ENCODE peak calls at places on chromosome 10, in eight cellular contexts. E, G, Q, U, W, F, D and A are unnamed samples.

GRCh38 chr10:31697271-31698168 is 231.1 kb downstream of the ARHGAP12 start:
- DNase-seq in E (no peak), G (peak; percentile 30), Q (no peak), U (peak; percentile 73), W (peak; percentile 85), F (no peak), D (peak; percentile 25), A (no peak)

GRCh38 chr10:131245475-131246059 is 66.0 kb downstream of the TCERG1L start:
- DNase-seq in E (no peak), G (no peak), Q (no peak), U (no peak), W (no peak), F (no peak), D (no peak), A (no peak)

GRCh38 chr10:89845541-89846275 is 144.3 kb downstream of the KIF20B start:
- DNase-seq in E (no peak), G (no peak), Q (no peak), U (no peak), W (peak; percentile 51), F (no peak), D (peak; percentile 90), A (no peak)

GRCh38 chr10:103833731-103834365 is 21.5 kb downstream of the SH3PXD2A start:
- DNase-seq in E (no peak), G (peak; percentile 20), Q (no peak), U (no peak), W (no peak), F (no peak), D (no peak), A (no peak)

GRCh38 chr10:132363921-132364593 is 32.1 kb downstream of the LRRC27 start:
- DNase-seq in E (no peak), G (peak; percentile 5), Q (peak; percentile 38), U (no peak), W (peak; percentile 31), F (no peak), D (peak; percentile 57), A (no peak)

GRCh38 chr10:71750124-71750841 is 23.0 kb downstream of the VSIR start:
- DNase-seq in E (peak; percentile 71), G (no peak), Q (no peak), U (no peak), W (no peak), F (no peak), D (no peak), A (no peak)

GRCh38 chr10:88045544-88046415 is 182.4 kb downstream of the PTEN start:
- DNase-seq in E (peak; percentile 87), G (no peak), Q (no peak), U (no peak), W (no peak), F (no peak), D (no peak), A (peak; percentile 43)

GRCh38 chr10:13712799-13713581 is 126.2 kb downstream of the PRPF18 start:
- DNase-seq in E (peak; percentile 86), G (peak; percentile 77), Q (peak; percentile 32), U (peak; percentile 72), W (peak; percentile 99), F (no peak), D (peak; percentile 95), A (peak; percentile 15)

GRCh38 chr10:78856421-78856820 is 212.3 kb upstream of the ZMIZ1 start:
- DNase-seq in E (no peak), G (no peak), Q (no peak), U (no peak), W (no peak), F (no peak), D (no peak), A (no peak)

GRCh38 chr10:79381804-79382221 is 34.5 kb downstream of the PPIF start:
- DNase-seq in E (no peak), G (peak; percentile 68), Q (no peak), U (no peak), W (peak; percentile 98), F (no peak), D (peak; percentile 15), A (no peak)

GRCh38 chr10:30893208-30893607 is 138.5 kb downstream of the ZNF438 start:
- DNase-seq in E (no peak), G (no peak), Q (no peak), U (no peak), W (peak; percentile 8), F (no peak), D (no peak), A (no peak)

GRCh38 chr10:86389441-86390193 is 23.0 kb upstream of the GRID1 start:
- DNase-seq in E (no peak), G (peak; percentile 17), Q (peak; percentile 44), U (no peak), W (no peak), F (no peak), D (no peak), A (no peak)

GRCh38 chr10:72024596-72024995 is 60.4 kb downstream of the CHST3 start:
- DNase-seq in E (no peak), G (no peak), Q (no peak), U (no peak), W (no peak), F (no peak), D (no peak), A (no peak)

GRCh38 chr10:71616817-71617654 is 102.5 kb downstream of the C10orf105 start:
- DNase-seq in E (no peak), G (no peak), Q (no peak), U (no peak), W (no peak), F (no peak), D (no peak), A (no peak)

GRCh38 chr10:50554995-50555568 is 68.7 kb downstream of the SGMS1 start:
- DNase-seq in E (no peak), G (peak; percentile 61), Q (no peak), U (no peak), W (no peak), F (no peak), D (no peak), A (no peak)

GRCh38 chr10:106981461-106981850 is 183.1 kb downstream of the SORCS1 start:
- DNase-seq in E (no peak), G (no peak), Q (no peak), U (no peak), W (no peak), F (no peak), D (no peak), A (no peak)

GRCh38 chr10:95485030-95485429 is 76.1 kb downstream of the SORBS1 start:
- DNase-seq in E (no peak), G (no peak), Q (no peak), U (no peak), W (no peak), F (no peak), D (no peak), A (no peak)

GRCh38 chr10:123024540-123024939 is 15.7 kb downstream of the ACADSB start:
- DNase-seq in E (no peak), G (no peak), Q (no peak), U (no peak), W (no peak), F (no peak), D (no peak), A (no peak)

GRCh38 chr10:125112697-125113494 is 47.5 kb downstream of the CTBP2 start:
- DNase-seq in E (no peak), G (no peak), Q (no peak), U (no peak), W (no peak), F (peak; percentile 13), D (no peak), A (no peak)

GRCh38 chr10:70311698-70312097 is 27.9 kb upstream of the NPFFR1 start:
- DNase-seq in E (no peak), G (no peak), Q (no peak), U (no peak), W (no peak), F (no peak), D (no peak), A (no peak)

GRCh38 chr10:45424668-45425404 is 50.8 kb downstream of the ALOX5 start:
- DNase-seq in E (peak; percentile 65), G (no peak), Q (no peak), U (no peak), W (no peak), F (no peak), D (no peak), A (no peak)

GRCh38 chr10:123958221-123958620 is 66.6 kb upstream of the CPXM2 start:
- DNase-seq in E (no peak), G (no peak), Q (no peak), U (no peak), W (no peak), F (no peak), D (no peak), A (no peak)

GRCh38 chr10:30993155-30993554 is 38.5 kb downstream of the ZNF438 start:
- DNase-seq in E (no peak), G (no peak), Q (no peak), U (no peak), W (no peak), F (no peak), D (no peak), A (no peak)

GRCh38 chr10:124745257-124745656 is 1.1 kb upstream of the FAM53B start:
- DNase-seq in E (no peak), G (no peak), Q (no peak), U (no peak), W (no peak), F (no peak), D (no peak), A (no peak)

GRCh38 chr10:96493871-96494525 is 19.7 kb downstream of the TLL2 start:
- DNase-seq in E (no peak), G (no peak), Q (no peak), U (no peak), W (no peak), F (no peak), D (no peak), A (no peak)

GRCh38 chr10:29063806-29064644 is 224.8 kb upstream of the LYZL1 start:
- DNase-seq in E (no peak), G (no peak), Q (no peak), U (peak; percentile 25), W (peak; percentile 80), F (no peak), D (peak; percentile 24), A (no peak)

GRCh38 chr10:69506834-69507643 is 55.8 kb downstream of the TSPAN15 start:
- DNase-seq in E (no peak), G (no peak), Q (no peak), U (no peak), W (no peak), F (peak; percentile 53), D (no peak), A (no peak)

GRCh38 chr10:122478971-122479370 is 17.6 kb downstream of the HTRA1 start:
- DNase-seq in E (no peak), G (no peak), Q (no peak), U (no peak), W (no peak), F (no peak), D (no peak), A (no peak)

GRCh38 chr10:28077889-28078288 is 79.0 kb upstream of the ODAD2 start:
- DNase-seq in E (no peak), G (no peak), Q (no peak), U (peak; percentile 4), W (peak; percentile 93), F (no peak), D (peak; percentile 62), A (no peak)

GRCh38 chr10:9681655-9682054 is 1336.0 kb upstream of the CELF2 start:
- DNase-seq in E (no peak), G (no peak), Q (peak; percentile 1), U (no peak), W (no peak), F (no peak), D (no peak), A (no peak)

GRCh38 chr10:94493463-94493862 is 52.1 kb upstream of the HELLS start:
- DNase-seq in E (no peak), G (no peak), Q (no peak), U (no peak), W (no peak), F (no peak), D (peak; percentile 7), A (no peak)

GRCh38 chr10:90779573-90779972 is 78.3 kb downstream of the HTR7 start:
- DNase-seq in E (peak; percentile 51), G (no peak), Q (no peak), U (no peak), W (peak; percentile 23), F (no peak), D (no peak), A (no peak)

GRCh38 chr10:131789516-131789915 is 111.3 kb upstream of the PPP2R2D start:
- DNase-seq in E (no peak), G (no peak), Q (no peak), U (no peak), W (no peak), F (no peak), D (no peak), A (no peak)

GRCh38 chr10:122221958-122222357 is 49.1 kb upstream of the BTBD16 start:
- DNase-seq in E (no peak), G (no peak), Q (no peak), U (no peak), W (no peak), F (no peak), D (no peak), A (no peak)